ENCODE peak calls at places on chromosomes 4 and X, in seven cellular contexts. A, E, O, H, X, U and T are unnamed samples.
A peak's percentile ranks its signal among the peaks of the same experiment; 100 is the strongest.

GRCh38 chr4:108192056-108192455 is 23.3 kb upstream of the LEF1 start:
- DNase-seq in E (no peak), O (no peak), A (no peak), H (peak; percentile 31), U (no peak), X (no peak), T (no peak)

GRCh38 chrX:23766650-23767551 is 16.1 kb upstream of the SAT1 start:
- DNase-seq in U (peak; percentile 41), O (no peak), E (no peak), X (no peak), H (no peak), A (no peak), T (no peak)

GRCh38 chr4:176790398-176790797 is 2.3 kb downstream of the VEGFC start:
- DNase-seq in H (no peak), A (no peak), U (no peak), X (no peak), O (no peak), E (no peak), T (no peak)

GRCh38 chrX:30713061-30713525 is 59.9 kb downstream of the GK start:
- DNase-seq in H (peak; percentile 76), X (peak; percentile 45), A (peak; percentile 27), U (peak; percentile 51), E (peak; percentile 83), O (no peak), T (no peak)

GRCh38 chr4:119244344-119244743 is 31.8 kb downstream of the USP53 start:
- DNase-seq in X (peak; percentile 10), U (no peak), A (no peak), H (no peak), O (no peak), E (no peak), T (no peak)

GRCh38 chrX:53445977-53446376 is 11.8 kb upstream of the HSD17B10 start:
- DNase-seq in A (no peak), U (peak; percentile 40), H (peak; percentile 62), E (peak; percentile 54), O (peak; percentile 17), X (peak; percentile 30), T (peak; percentile 55)

GRCh38 chr4:186760576-186760975 is 36.9 kb upstream of the FAT1 start:
- DNase-seq in O (no peak), A (peak; percentile 43), U (no peak), E (peak; percentile 86), H (no peak), X (no peak), T (no peak)

GRCh38 chr4:10101559-10102192 is 14.9 kb downstream of the WDR1 start:
- DNase-seq in A (no peak), H (no peak), O (no peak), E (no peak), U (no peak), X (no peak), T (no peak)

GRCh38 chrX:111100191-111100590 is 4.2 kb downstream of the PAK3 start:
- DNase-seq in O (no peak), E (peak; percentile 34), H (peak; percentile 62), X (no peak), U (peak; percentile 69), A (peak; percentile 63), T (no peak)

GRCh38 chr4:13543091-13543581 is 1.2 kb downstream of the NKX3-2 start:
- DNase-seq in U (peak; percentile 31), A (no peak), H (no peak), E (no peak), O (no peak), X (no peak), T (no peak)

GRCh38 chrX:68508799-68509198 is 9.9 kb downstream of the YIPF6 start:
- DNase-seq in H (no peak), O (no peak), E (peak; percentile 40), U (no peak), A (peak; percentile 1), X (peak; percentile 5), T (no peak)

GRCh38 chr4:114626202-114626601 is 27.6 kb downstream of the UGT8 start:
- DNase-seq in H (no peak), E (no peak), X (no peak), A (no peak), U (no peak), O (no peak), T (no peak)

GRCh38 chr4:2436761-2437474 is 18.2 kb downstream of the CFAP99 start:
- DNase-seq in O (no peak), X (no peak), U (no peak), A (no peak), E (no peak), H (no peak), T (no peak)

GRCh38 chrX:129980540-129981206 is 1.8 kb upstream of the BCORL1 start:
- DNase-seq in O (peak; percentile 72), H (no peak), E (no peak), A (no peak), U (peak; percentile 82), X (peak; percentile 14), T (peak; percentile 74)

GRCh38 chr4:5036239-5036638 is 15.0 kb upstream of the STK32B start:
- DNase-seq in E (peak; percentile 52), A (no peak), O (no peak), H (peak; percentile 43), U (no peak), X (no peak), T (no peak)

GRCh38 chr4:31107362-31107761 is 387.2 kb downstream of the PCDH7 start:
- DNase-seq in A (no peak), H (peak; percentile 23), E (peak; percentile 6), U (no peak), X (peak; percentile 26), O (no peak), T (no peak)

GRCh38 chr4:139337612-139338011 is 35.3 kb upstream of the NDUFC1 start:
- DNase-seq in H (no peak), U (no peak), X (no peak), O (no peak), E (no peak), A (no peak), T (no peak)

GRCh38 chr4:122652379-122652778 is 31.5 kb upstream of the IL21 start:
- DNase-seq in A (peak; percentile 34), O (no peak), H (peak; percentile 51), U (peak; percentile 33), E (peak; percentile 87), X (peak; percentile 63), T (no peak)

GRCh38 chrX:14717949-14718348 is 154.9 kb downstream of the FANCB start:
- DNase-seq in E (no peak), O (no peak), H (no peak), U (no peak), A (no peak), X (no peak), T (no peak)

GRCh38 chr4:141102367-141102766 is 30.9 kb downstream of the RNF150 start:
- DNase-seq in O (no peak), A (peak; percentile 49), E (peak; percentile 42), X (no peak), H (no peak), U (peak; percentile 58), T (no peak)

GRCh38 chr4:181877329-181877848 is 365.8 kb upstream of the TENM3 start:
- DNase-seq in E (no peak), H (no peak), X (no peak), U (no peak), O (no peak), A (peak; percentile 46), T (no peak)

GRCh38 chr4:2247128-2248043 is 5.5 kb upstream of the HAUS3 start:
- DNase-seq in A (no peak), O (peak; percentile 15), E (no peak), H (no peak), U (peak; percentile 31), X (no peak), T (no peak)

GRCh38 chr4:127782275-127783025 is at the start of gene HSPA4L:
- DNase-seq in X (peak; percentile 89), U (no peak), A (peak; percentile 26), H (peak; percentile 56), E (peak; percentile 64), O (peak; percentile 43), T (peak; percentile 72)

GRCh38 chr4:70313736-70314135 is 21.0 kb upstream of the CABS1 start:
- DNase-seq in X (no peak), H (no peak), U (no peak), E (no peak), O (no peak), A (no peak), T (no peak)

DNA sequence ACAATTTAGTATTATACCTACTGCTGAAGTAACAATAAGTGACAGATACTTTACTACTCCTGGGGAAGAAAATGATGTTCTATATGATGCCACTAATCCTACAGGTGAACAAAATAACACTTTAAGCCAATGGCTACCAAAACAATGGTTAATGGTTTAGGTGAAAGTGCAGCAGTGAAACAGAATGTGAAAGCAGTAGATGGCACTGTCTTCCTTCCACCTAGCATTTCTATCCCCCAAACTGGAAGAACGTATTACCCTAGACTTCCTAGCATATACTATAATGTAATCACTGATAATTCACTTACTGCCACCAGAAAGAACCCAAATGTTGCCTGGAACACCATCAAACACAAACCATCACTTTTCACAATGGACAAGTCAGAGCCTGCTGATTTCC is 18.9 kb upstream of the CABS1 start:
- DNase-seq in O (no peak), X (no peak), H (no peak), A (no peak), U (no peak), E (no peak), T (no peak)
- TF ChIP-seq CTCF in O (no peak), X (no peak), H (peak; percentile 30), A (no peak), U (no peak), E (no peak), T (no peak)

GRCh38 chr4:149891381-149891780 is 75.7 kb upstream of the IQCM start:
- DNase-seq in X (no peak), U (no peak), E (no peak), A (no peak), O (no peak), H (no peak), T (no peak)

GRCh38 chr4:149897784-149898183 is 82.1 kb upstream of the IQCM start:
- DNase-seq in O (no peak), E (peak; percentile 48), X (peak; percentile 35), A (peak; percentile 39), H (peak; percentile 53), U (no peak), T (no peak)

GRCh38 chr4:149901128-149901527 is 85.5 kb upstream of the IQCM start:
- DNase-seq in H (no peak), U (no peak), O (no peak), A (no peak), X (no peak), E (no peak), T (no peak)

DNA sequence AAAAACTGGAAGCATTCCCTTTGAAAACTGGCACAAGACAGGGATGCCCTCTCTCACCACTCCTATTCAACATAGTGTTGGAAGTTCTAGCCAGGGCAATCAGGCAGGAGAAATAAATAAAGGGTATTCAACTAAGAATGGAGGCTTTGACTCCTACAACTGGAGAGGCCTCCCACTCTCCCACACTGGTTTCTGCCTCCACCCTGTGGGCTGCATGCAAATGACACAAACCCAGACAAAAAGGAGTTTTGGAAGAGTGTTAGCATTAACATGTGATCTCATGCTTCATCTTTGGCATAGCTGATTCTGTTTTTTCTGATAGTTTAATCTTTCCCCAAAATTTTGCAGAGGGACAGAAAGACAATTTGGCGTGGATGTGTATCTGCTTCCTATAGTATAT is 80.8 kb upstream of the IQCM start:
- DNase-seq in X (peak; percentile 16), A (peak; percentile 45), O (no peak), U (no peak), E (peak; percentile 53), H (peak; percentile 87), T (no peak)
- TF ChIP-seq CTCF in X (peak; percentile 21), A (peak; percentile 64), O (no peak), U (peak; percentile 53), E (peak; percentile 61), H (peak; percentile 73), T (no peak)

GRCh38 chrX:43958529-43958928 is 14.7 kb downstream of the NDP start:
- DNase-seq in A (peak; percentile 54), U (peak; percentile 64), H (peak; percentile 92), O (no peak), E (peak; percentile 89), X (peak; percentile 77), T (no peak)
- TF ChIP-seq CTCF in A (peak; percentile 65), U (peak; percentile 86), H (peak; percentile 82), O (peak; percentile 47), E (peak; percentile 73), X (peak; percentile 54), T (peak; percentile 60)

GRCh38 chr4:73127839-73128448 is 58.4 kb upstream of the COX18 start:
- DNase-seq in X (peak; percentile 17), H (peak; percentile 2), A (peak; percentile 3), U (peak; percentile 45), E (peak; percentile 34), O (no peak), T (no peak)
- TF ChIP-seq CTCF in X (peak; percentile 28), H (no peak), A (no peak), U (peak; percentile 50), E (peak; percentile 52), O (no peak), T (peak; percentile 20)